ENCODE peak calls at places on chromosomes 6 and 20, in seven cellular contexts. One of them, this sample, is unnamed.

GRCh38 chr6:138197570-138197969 is 20.7 kb downstream of the PBOV1 start:
- DNase-seq in NCI-H446: no peak
- DNase-seq in MG63: no peak
- DNase-seq in NCI-H1092 treated with DMSO at 0.1 percent for 48 hours: no peak
- DNase-seq in nephron progenitor cell: no peak
- DNase-seq in activated naive CD8-positive, alpha-beta T cell treated with anti-CD3 and anti-CD28 coated beads, Interleukin-2, amount 10 ng/mL, durations not matched to agents 7 days and 5 days: no peak
- DNase-seq in aorta: no peak
- DNase-seq in this sample: no peak

GRCh38 chr6:161644521-161644920 is 370.7 kb upstream of the AGPAT4 start:
- DNase-seq in nephron progenitor cell: no peak
- DNase-seq in NCI-H1092 treated with DMSO at 0.1 percent for 48 hours: no peak
- DNase-seq in activated naive CD8-positive, alpha-beta T cell treated with anti-CD3 and anti-CD28 coated beads, Interleukin-2, amount 10 ng/mL, durations not matched to agents 7 days and 5 days: no peak
- DNase-seq in aorta: no peak
- DNase-seq in MG63: peak; percentile 75
- DNase-seq in NCI-H446: no peak
- DNase-seq in this sample: no peak

GRCh38 chr6:158668707-158669103 is 18.9 kb downstream of the SYTL3 start:
- DNase-seq in nephron progenitor cell: no peak
- DNase-seq in aorta: no peak
- DNase-seq in NCI-H446: no peak
- DNase-seq in MG63: no peak
- DNase-seq in NCI-H1092 treated with DMSO at 0.1 percent for 48 hours: no peak
- DNase-seq in activated naive CD8-positive, alpha-beta T cell treated with anti-CD3 and anti-CD28 coated beads, Interleukin-2, amount 10 ng/mL, durations not matched to agents 7 days and 5 days: no peak
- DNase-seq in this sample: no peak

GRCh38 chr6:53731906-53732636 is 62.7 kb upstream of the LRRC1 start:
- DNase-seq in nephron progenitor cell: no peak
- DNase-seq in MG63: no peak
- DNase-seq in activated naive CD8-positive, alpha-beta T cell treated with anti-CD3 and anti-CD28 coated beads, Interleukin-2, amount 10 ng/mL, durations not matched to agents 7 days and 5 days: no peak
- DNase-seq in NCI-H1092 treated with DMSO at 0.1 percent for 48 hours: no peak
- DNase-seq in NCI-H446: no peak
- DNase-seq in aorta: no peak
- DNase-seq in this sample: peak; percentile 73

GRCh38 chr6:108744244-108744972 is 103.8 kb upstream of the ARMC2 start:
- DNase-seq in activated naive CD8-positive, alpha-beta T cell treated with anti-CD3 and anti-CD28 coated beads, Interleukin-2, amount 10 ng/mL, durations not matched to agents 7 days and 5 days: no peak
- DNase-seq in NCI-H1092 treated with DMSO at 0.1 percent for 48 hours: no peak
- DNase-seq in aorta: no peak
- DNase-seq in nephron progenitor cell: no peak
- DNase-seq in MG63: no peak
- DNase-seq in NCI-H446: no peak
- DNase-seq in this sample: no peak

GRCh38 chr6:130020106-130020851 is 1.9 kb downstream of the L3MBTL3 start:
- DNase-seq in NCI-H446: no peak
- DNase-seq in nephron progenitor cell: peak; percentile 49
- DNase-seq in NCI-H1092 treated with DMSO at 0.1 percent for 48 hours: no peak
- DNase-seq in MG63: peak; percentile 18
- DNase-seq in activated naive CD8-positive, alpha-beta T cell treated with anti-CD3 and anti-CD28 coated beads, Interleukin-2, amount 10 ng/mL, durations not matched to agents 7 days and 5 days: peak; percentile 71
- DNase-seq in aorta: peak; percentile 58
- DNase-seq in this sample: no peak

GRCh38 chr6:2396292-2396691 is 150.9 kb upstream of the GMDS start:
- DNase-seq in NCI-H446: peak; percentile 32
- DNase-seq in activated naive CD8-positive, alpha-beta T cell treated with anti-CD3 and anti-CD28 coated beads, Interleukin-2, amount 10 ng/mL, durations not matched to agents 7 days and 5 days: no peak
- DNase-seq in nephron progenitor cell: no peak
- DNase-seq in MG63: no peak
- DNase-seq in aorta: no peak
- DNase-seq in NCI-H1092 treated with DMSO at 0.1 percent for 48 hours: no peak
- DNase-seq in this sample: no peak

GRCh38 chr20:64138276-64138815 is 25.9 kb upstream of the MYT1 start:
- DNase-seq in activated naive CD8-positive, alpha-beta T cell treated with anti-CD3 and anti-CD28 coated beads, Interleukin-2, amount 10 ng/mL, durations not matched to agents 7 days and 5 days: no peak
- DNase-seq in MG63: no peak
- DNase-seq in NCI-H446: no peak
- DNase-seq in nephron progenitor cell: peak; percentile 1
- DNase-seq in NCI-H1092 treated with DMSO at 0.1 percent for 48 hours: no peak
- DNase-seq in aorta: peak; percentile 14
- DNase-seq in this sample: no peak

GRCh38 chr20:44494266-44494665 is 18.6 kb downstream of the TTPAL start:
- DNase-seq in NCI-H1092 treated with DMSO at 0.1 percent for 48 hours: no peak
- DNase-seq in activated naive CD8-positive, alpha-beta T cell treated with anti-CD3 and anti-CD28 coated beads, Interleukin-2, amount 10 ng/mL, durations not matched to agents 7 days and 5 days: no peak
- DNase-seq in MG63: peak; percentile 53
- DNase-seq in NCI-H446: no peak
- DNase-seq in nephron progenitor cell: no peak
- DNase-seq in aorta: no peak
- DNase-seq in this sample: peak; percentile 33

GRCh38 chr20:16423311-16424212 is 149.7 kb downstream of the KIF16B start:
- DNase-seq in activated naive CD8-positive, alpha-beta T cell treated with anti-CD3 and anti-CD28 coated beads, Interleukin-2, amount 10 ng/mL, durations not matched to agents 7 days and 5 days: no peak
- DNase-seq in nephron progenitor cell: no peak
- DNase-seq in NCI-H1092 treated with DMSO at 0.1 percent for 48 hours: no peak
- DNase-seq in MG63: no peak
- DNase-seq in NCI-H446: no peak
- DNase-seq in aorta: no peak
- DNase-seq in this sample: peak; percentile 53

GRCh38 chr6:140382351-140382750 is 1007.9 kb upstream of the CITED2 start:
- DNase-seq in activated naive CD8-positive, alpha-beta T cell treated with anti-CD3 and anti-CD28 coated beads, Interleukin-2, amount 10 ng/mL, durations not matched to agents 7 days and 5 days: no peak
- DNase-seq in MG63: no peak
- DNase-seq in aorta: no peak
- DNase-seq in NCI-H1092 treated with DMSO at 0.1 percent for 48 hours: no peak
- DNase-seq in NCI-H446: no peak
- DNase-seq in nephron progenitor cell: no peak
- DNase-seq in this sample: no peak

GRCh38 chr20:9287062-9287461 is 218.2 kb downstream of the PLCB4 start:
- DNase-seq in aorta: no peak
- DNase-seq in activated naive CD8-positive, alpha-beta T cell treated with anti-CD3 and anti-CD28 coated beads, Interleukin-2, amount 10 ng/mL, durations not matched to agents 7 days and 5 days: no peak
- DNase-seq in NCI-H1092 treated with DMSO at 0.1 percent for 48 hours: no peak
- DNase-seq in NCI-H446: no peak
- DNase-seq in MG63: no peak
- DNase-seq in nephron progenitor cell: no peak
- DNase-seq in this sample: peak; percentile 12

GRCh38 chr6:96626749-96627353 is 63.9 kb downstream of the FHL5 start:
- DNase-seq in MG63: no peak
- DNase-seq in NCI-H446: peak; percentile 14
- DNase-seq in aorta: no peak
- DNase-seq in activated naive CD8-positive, alpha-beta T cell treated with anti-CD3 and anti-CD28 coated beads, Interleukin-2, amount 10 ng/mL, durations not matched to agents 7 days and 5 days: no peak
- DNase-seq in NCI-H1092 treated with DMSO at 0.1 percent for 48 hours: peak; percentile 39
- DNase-seq in nephron progenitor cell: no peak
- DNase-seq in this sample: peak; percentile 54

GRCh38 chr20:11267131-11267761 is 593.4 kb upstream of the JAG1 start:
- DNase-seq in MG63: peak; percentile 88
- DNase-seq in activated naive CD8-positive, alpha-beta T cell treated with anti-CD3 and anti-CD28 coated beads, Interleukin-2, amount 10 ng/mL, durations not matched to agents 7 days and 5 days: no peak
- DNase-seq in aorta: peak; percentile 51
- DNase-seq in NCI-H1092 treated with DMSO at 0.1 percent for 48 hours: no peak
- DNase-seq in nephron progenitor cell: no peak
- DNase-seq in NCI-H446: peak; percentile 10
- DNase-seq in this sample: peak; percentile 94

GRCh38 chr6:34358389-34358906 is 34.0 kb downstream of the NUDT3 start:
- DNase-seq in NCI-H1092 treated with DMSO at 0.1 percent for 48 hours: peak; percentile 73
- DNase-seq in MG63: peak; percentile 43
- DNase-seq in aorta: no peak
- DNase-seq in activated naive CD8-positive, alpha-beta T cell treated with anti-CD3 and anti-CD28 coated beads, Interleukin-2, amount 10 ng/mL, durations not matched to agents 7 days and 5 days: no peak
- DNase-seq in nephron progenitor cell: peak; percentile 7
- DNase-seq in NCI-H446: peak; percentile 65
- DNase-seq in this sample: peak; percentile 60

GRCh38 chr6:9439931-9440330 is 974.9 kb downstream of the TFAP2A start:
- DNase-seq in NCI-H446: no peak
- DNase-seq in MG63: no peak
- DNase-seq in aorta: no peak
- DNase-seq in nephron progenitor cell: no peak
- DNase-seq in NCI-H1092 treated with DMSO at 0.1 percent for 48 hours: no peak
- DNase-seq in activated naive CD8-positive, alpha-beta T cell treated with anti-CD3 and anti-CD28 coated beads, Interleukin-2, amount 10 ng/mL, durations not matched to agents 7 days and 5 days: no peak
- DNase-seq in this sample: no peak

GRCh38 chr6:14882394-14883073 is 363.3 kb upstream of the JARID2 start:
- DNase-seq in MG63: peak; percentile 38
- DNase-seq in NCI-H446: no peak
- DNase-seq in nephron progenitor cell: peak; percentile 15
- DNase-seq in aorta: no peak
- DNase-seq in NCI-H1092 treated with DMSO at 0.1 percent for 48 hours: no peak
- DNase-seq in activated naive CD8-positive, alpha-beta T cell treated with anti-CD3 and anti-CD28 coated beads, Interleukin-2, amount 10 ng/mL, durations not matched to agents 7 days and 5 days: no peak
- DNase-seq in this sample: peak; percentile 9

GRCh38 chr20:3406481-3407425 is 716 bp downstream of the DNAAF9 start:
- DNase-seq in NCI-H446: no peak
- DNase-seq in MG63: no peak
- DNase-seq in NCI-H1092 treated with DMSO at 0.1 percent for 48 hours: peak; percentile 41
- DNase-seq in nephron progenitor cell: peak; percentile 38
- DNase-seq in aorta: peak; percentile 56
- DNase-seq in activated naive CD8-positive, alpha-beta T cell treated with anti-CD3 and anti-CD28 coated beads, Interleukin-2, amount 10 ng/mL, durations not matched to agents 7 days and 5 days: no peak
- DNase-seq in this sample: peak; percentile 43